ENCODE peak calls at places on chromosome 10, in ten cellular contexts. Y is colonic mucosa; E is effector memory CD8-positive, alpha-beta T cell; Z is activated CD4-positive, alpha-beta T cell treated with anti-CD3 and anti-CD28 coated beads for 24 hours; X is Caki2; T is HT-29; M is stimulated activated naive CD4-positive, alpha-beta T cell; S is naive B cell; W is RWPE1; B is HS-5. I is an unnamed sample.

GRCh38 chr10:128049226-128050010 is 76.8 kb downstream of the MKI67 start:
- DNase-seq in B (no peak), M (no peak), E (no peak), Z (no peak), X (no peak), Y (no peak), S (no peak), T (no peak), W (no peak), I (no peak)

GRCh38 chr10:91340613-91341362 is 69.4 kb upstream of the HECTD2 start:
- DNase-seq in S (no peak), M (no peak), Z (no peak), Y (no peak), X (peak), E (no peak), B (peak), T (no peak), W (peak), I (peak)

GRCh38 chr10:76318171-76318570 is 886.7 kb downstream of the LRMDA start:
- DNase-seq in E (no peak), M (no peak), S (no peak), X (no peak), Y (no peak), W (no peak), B (no peak), Z (no peak), T (no peak), I (no peak)

GRCh38 chr10:121594076-121594475 is 4.2 kb downstream of the FGFR2 start:
- DNase-seq in T (no peak), S (no peak), X (no peak), Y (no peak), E (no peak), W (no peak), Z (no peak), B (no peak), M (no peak), I (no peak)

GRCh38 chr10:28593811-28594210 is 60.9 kb downstream of the WAC start:
- DNase-seq in B (no peak), T (no peak), M (no peak), W (no peak), Y (no peak), X (no peak), E (no peak), S (no peak), Z (no peak), I (no peak)

GRCh38 chr10:44045020-44045419 is 339.9 kb downstream of the CXCL12 start:
- DNase-seq in X (no peak), S (no peak), W (no peak), E (no peak), Z (no peak), M (no peak), T (no peak), B (no peak), Y (no peak), I (no peak)

GRCh38 chr10:124228451-124228850 is 135.1 kb upstream of the CHST15 start:
- DNase-seq in Z (no peak), T (no peak), B (no peak), M (no peak), W (no peak), X (no peak), S (no peak), Y (no peak), E (no peak), I (no peak)

GRCh38 chr10:90204956-90205695 is 503.7 kb downstream of the KIF20B start:
- DNase-seq in M (no peak), X (no peak), S (no peak), E (no peak), W (no peak), Z (no peak), Y (no peak), T (peak), B (no peak), I (peak)

GRCh38 chr10:80356563-80356999 is at the start of the genes DYDC1 and DYDC2:
- DNase-seq in E (no peak), T (no peak), S (peak), W (peak), M (peak), Y (peak), Z (peak), X (no peak), B (no peak), I (peak)

GRCh38 chr10:111546216-111546615 is 469.4 kb downstream of the ADRA2A start:
- DNase-seq in B (no peak), W (no peak), Z (no peak), X (no peak), Y (no peak), E (no peak), T (no peak), S (no peak), M (no peak), I (no peak)

GRCh38 chr10:120415709-120416330 is 41.2 kb upstream of the PLPP4 start:
- DNase-seq in E (no peak), X (peak), Z (no peak), Y (no peak), W (peak), B (peak), S (no peak), T (no peak), M (no peak), I (peak)

GRCh38 chr10:1120146-1120695 is 64.0 kb downstream of the WDR37 start:
- DNase-seq in Z (no peak), E (no peak), S (no peak), X (no peak), B (no peak), M (no peak), W (no peak), Y (peak), T (no peak), I (no peak)

GRCh38 chr10:5550250-5550545 is 25.4 kb downstream of the CALML3 start:
- DNase-seq in E (no peak), Z (no peak), T (no peak), S (no peak), W (no peak), X (no peak), B (no peak), Y (no peak), M (no peak), I (no peak)

GRCh38 chr10:117617086-117617485 is 74.5 kb downstream of the EMX2 start:
- DNase-seq in M (no peak), S (no peak), W (no peak), X (no peak), T (no peak), Y (no peak), Z (no peak), B (no peak), E (no peak), I (no peak)

GRCh38 chr10:74635655-74636054 is 190.7 kb upstream of the KAT6B start:
- DNase-seq in T (no peak), M (no peak), Y (no peak), Z (no peak), B (no peak), E (no peak), S (no peak), X (no peak), W (no peak), I (no peak)

GRCh38 chr10:76432274-76433012 is 1001.0 kb downstream of the LRMDA start:
- DNase-seq in S (no peak), X (no peak), W (peak), Z (no peak), Y (no peak), T (no peak), M (no peak), B (peak), E (no peak), I (peak)

GRCh38 chr10:123635131-123635530 is 31.0 kb upstream of the GPR26 start:
- DNase-seq in W (no peak), Z (no peak), T (no peak), Y (no peak), M (no peak), X (no peak), S (no peak), B (no peak), E (no peak), I (no peak)

I was measured in cardiac fibroblast.